ENCODE peak calls at places on chromosomes 12 and 14, in six cellular contexts. N is astrocyte of the spinal cord; B is coronary artery; M is H9; U is CD4-positive, alpha-beta T cell; J is GM06990. X is an unnamed sample.

GRCh38 chr12:26043139-26044006 is 81.5 kb downstream of the BHLHE41 start:
- DNase-seq in N (no peak), B (no peak), M (no peak), U (no peak), J (no peak), X (no peak)

GRCh38 chr14:94129758-94130414 is 482 bp upstream of the IFI27L2 start:
- DNase-seq in N (peak), B (peak), M (peak), U (peak), J (no peak), X (peak)

GRCh38 chr14:86057018-86057667 is 527.2 kb downstream of the FLRT2 start:
- DNase-seq in N (peak), B (no peak), M (no peak), U (no peak), J (no peak), X (no peak)

GRCh38 chr12:92363295-92364146 is 217.9 kb upstream of the BTG1 start:
- DNase-seq in N (peak), B (no peak), M (no peak), U (peak), J (peak), X (peak)

GRCh38 chr14:98210045-98210678 is 1061.8 kb downstream of the BCL11B start:
- DNase-seq in N (peak), B (no peak), M (no peak), U (peak), J (no peak), X (no peak)

GRCh38 chr14:24334431-24335271 is at the start of gene ADCY4:
- DNase-seq in N (no peak), B (no peak), M (no peak), U (no peak), J (no peak), X (peak)

GRCh38 chr14:24910408-24910986 is 139.4 kb downstream of the STXBP6 start:
- DNase-seq in N (no peak), B (no peak), M (no peak), U (no peak), J (no peak), X (no peak)

GRCh38 chr14:73634333-73634833 is 10.4 kb upstream of the DNAL1 start:
- DNase-seq in N (peak), B (no peak), M (peak), U (no peak), J (peak), X (peak)

GRCh38 chr14:37594916-37595808 is at the start of the genes FOXA1 and TTC6:
- DNase-seq in N (no peak), B (no peak), M (peak), U (no peak), J (no peak), X (no peak)

GRCh38 chr12:27828196-27828595 is 48.2 kb upstream of the MANSC4 start:
- DNase-seq in N (no peak), B (no peak), M (no peak), U (no peak), J (no peak), X (no peak)

GRCh38 chr12:19066471-19067001 is 63.0 kb upstream of the PLEKHA5 start:
- DNase-seq in N (no peak), B (no peak), M (no peak), U (no peak), J (no peak), X (no peak)

GRCh38 chr14:66104486-66104885 is 381.7 kb upstream of the CCDC196 start:
- DNase-seq in N (no peak), B (no peak), M (peak), U (no peak), J (no peak), X (no peak)

GRCh38 chr14:66330916-66331315 is 155.3 kb upstream of the CCDC196 start:
- DNase-seq in N (no peak), B (no peak), M (no peak), U (no peak), J (no peak), X (no peak)

GRCh38 chr12:80838708-80839107 is 99.0 kb downstream of the LIN7A start:
- DNase-seq in N (peak), B (no peak), M (no peak), U (no peak), J (no peak), X (no peak)

GRCh38 chr12:89475203-89475990 is 49.2 kb downstream of the GALNT4 start:
- DNase-seq in N (no peak), B (no peak), M (no peak), U (no peak), J (no peak), X (peak)

GRCh38 chr12:66662729-66663128 is 16.1 kb downstream of the GRIP1 start:
- DNase-seq in N (peak), B (no peak), M (no peak), U (no peak), J (no peak), X (no peak)

GRCh38 chr14:54487771-54488170 is 1.0 kb downstream of the GMFB start:
- DNase-seq in N (peak), B (no peak), M (no peak), U (no peak), J (no peak), X (peak)

GRCh38 chr12:121776190-121777098 is 17.0 kb downstream of the RHOF start:
- DNase-seq in N (peak), B (no peak), M (peak), U (peak), J (peak), X (peak)

GRCh38 chr12:65926119-65927004 is 102.1 kb downstream of the HMGA2 start:
- DNase-seq in N (no peak), B (no peak), M (no peak), U (no peak), J (no peak), X (no peak)

GRCh38 chr12:128914908-128915563 is 61.8 kb downstream of the GLT1D1 start:
- DNase-seq in N (no peak), B (no peak), M (no peak), U (no peak), J (peak), X (peak)

GRCh38 chr12:1353451-1353850 is 240.9 kb downstream of the FBXL14 start:
- DNase-seq in N (no peak), B (no peak), M (no peak), U (no peak), J (no peak), X (no peak)

GRCh38 chr12:106508966-106509365 is 73.8 kb upstream of the RFX4 start:
- DNase-seq in N (no peak), B (no peak), M (no peak), U (no peak), J (no peak), X (no peak)

GRCh38 chr12:21649034-21649433 is 8.6 kb downstream of the LDHB start:
- DNase-seq in N (no peak), B (no peak), M (no peak), U (no peak), J (no peak), X (no peak)

GRCh38 chr14:56562883-56563282 is 16.7 kb upstream of the TMEM260 start:
- DNase-seq in N (no peak), B (no peak), M (no peak), U (no peak), J (no peak), X (no peak)

GRCh38 chr12:72499244-72499643 is 227.1 kb downstream of the TRHDE start:
- DNase-seq in N (no peak), B (no peak), M (no peak), U (no peak), J (no peak), X (no peak)

DNA sequence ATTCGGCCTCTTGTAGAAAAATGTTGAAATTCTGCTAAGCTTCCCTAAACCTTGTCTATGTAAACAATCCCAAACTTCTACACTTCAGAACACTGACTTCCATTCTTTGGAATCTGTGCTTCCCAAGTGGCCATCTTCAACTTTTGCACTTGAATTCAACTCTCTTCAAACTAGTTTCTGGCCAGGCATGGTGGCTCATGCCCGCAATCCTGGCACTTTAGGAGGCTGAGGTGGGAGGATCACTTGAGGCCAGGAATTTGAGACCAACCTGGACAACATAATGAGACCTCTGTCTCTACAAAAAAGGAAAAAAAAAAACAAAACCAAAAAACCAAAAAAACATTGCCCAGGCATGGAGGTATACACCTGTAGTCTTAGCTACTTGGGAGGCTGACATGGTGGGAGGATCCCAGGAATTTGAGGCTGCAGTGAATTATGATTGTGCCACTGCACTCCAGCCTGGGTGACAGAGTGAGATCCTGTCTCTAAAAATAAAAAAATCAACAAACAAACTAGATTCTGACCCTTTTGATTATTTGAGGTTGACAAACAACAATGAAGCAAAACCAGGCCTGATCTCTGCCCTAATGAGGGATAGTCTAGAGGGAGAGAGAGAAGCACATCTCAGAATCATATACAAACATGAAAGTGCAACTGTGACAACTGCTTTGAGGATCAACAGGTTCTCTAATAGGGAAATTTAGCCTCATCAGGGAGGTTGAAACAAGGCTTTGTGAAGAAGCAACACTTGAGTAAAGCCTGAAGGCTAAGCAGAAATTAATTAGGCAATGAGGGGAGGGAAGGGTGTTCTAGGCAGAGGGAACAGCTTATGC is 11.6 kb upstream of the C12orf75 start:
- DNase-seq in N (no peak), B (no peak), M (no peak), U (no peak), J (no peak), X (no peak)
- TF ChIP-seq CTCF in N (no peak), B (no peak), M (no peak), U (no peak), J (no peak), X (no peak)

DNA sequence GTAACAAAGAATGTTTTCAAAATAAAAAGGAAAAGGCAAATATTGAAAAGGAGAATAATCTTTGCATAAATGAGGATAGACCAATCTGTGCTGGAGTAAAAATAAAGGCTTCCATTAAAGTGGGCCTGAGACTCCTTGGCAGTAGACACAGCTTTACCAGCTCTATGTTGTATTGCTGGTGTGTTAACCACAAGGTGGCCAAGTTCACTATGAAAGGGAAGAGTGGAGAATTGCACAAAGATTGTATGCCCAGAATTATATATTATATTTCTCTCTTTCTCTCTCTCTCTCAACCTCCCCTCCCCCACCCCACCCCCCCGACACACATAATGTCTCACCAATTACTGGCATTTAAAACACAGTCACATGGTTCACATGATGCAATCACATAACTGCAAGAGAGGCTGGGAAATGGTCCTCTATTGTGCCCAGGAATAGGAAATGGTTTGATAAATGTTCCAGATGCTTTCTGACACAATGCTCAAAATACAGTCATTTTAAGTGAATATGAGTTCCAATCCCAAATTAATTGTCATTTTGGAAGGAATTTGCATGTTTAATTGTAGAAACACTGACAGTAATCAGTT is 222.6 kb upstream of the SYT1 start:
- DNase-seq in N (no peak), B (no peak), M (no peak), U (no peak), J (no peak), X (no peak)
- TF ChIP-seq CTCF in N (peak), B (no peak), M (peak), U (no peak), J (no peak), X (no peak)

DNA sequence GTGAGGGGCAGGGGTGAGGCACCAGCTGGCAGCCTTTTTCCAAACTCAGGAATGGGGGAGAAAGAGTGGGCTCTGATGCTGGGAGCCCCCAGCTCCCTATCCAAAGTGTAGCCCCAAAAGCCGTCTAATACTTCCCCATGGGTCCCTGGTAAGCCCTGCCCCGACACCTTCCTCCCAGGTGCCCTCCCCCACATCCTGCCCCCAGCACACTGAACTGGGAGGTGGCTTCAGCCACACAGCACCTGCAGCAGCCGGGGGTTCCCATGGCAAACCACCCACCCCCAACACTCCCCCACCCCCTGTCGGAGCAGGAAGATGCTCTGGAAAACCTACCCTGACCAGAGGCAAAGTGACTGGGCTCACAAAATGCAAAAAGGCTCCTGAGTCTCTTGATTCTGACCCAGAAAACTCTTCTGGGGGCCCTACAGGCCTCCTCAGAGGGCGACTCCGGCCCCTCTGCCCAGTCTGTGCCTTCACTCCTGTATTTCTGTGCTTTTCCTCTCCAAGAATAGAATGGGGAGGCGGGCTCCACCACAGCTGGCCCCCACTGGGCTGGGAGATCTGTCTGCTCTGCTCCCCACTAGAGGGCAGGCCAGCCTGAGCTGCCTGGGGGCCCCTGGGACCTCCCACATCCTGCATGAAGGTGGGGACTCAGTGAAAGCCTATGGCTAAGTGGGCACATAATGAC is 81.6 kb downstream of the ITPK1 start:
- DNase-seq in N (no peak), B (no peak), M (peak), U (peak), J (peak), X (peak)
- TF ChIP-seq CTCF in N (peak), B (no peak), M (peak), U (peak), J (peak), X (peak)

GRCh38 chr14:62117010-62117717 is 354.9 kb downstream of the SNAPC1 start:
- DNase-seq in N (peak), B (no peak), M (peak), U (peak), J (peak), X (peak)
- TF ChIP-seq CTCF in N (peak), B (no peak), M (peak), U (peak), J (peak), X (peak)

GRCh38 chr12:57758566-57759359 is 3.9 kb downstream of the MARCHF9 start:
- DNase-seq in N (no peak), B (no peak), M (no peak), U (no peak), J (no peak), X (no peak)

GRCh38 chr12:57760347-57760982 is 5.6 kb downstream of the MARCHF9 start:
- DNase-seq in N (no peak), B (no peak), M (peak), U (no peak), J (no peak), X (no peak)

GRCh38 chr12:57757771-57758170 is 2.9 kb downstream of the MARCHF9 start:
- DNase-seq in N (no peak), B (no peak), M (no peak), U (no peak), J (no peak), X (no peak)

GRCh38 chr12:57761391-57761998 is 5.4 kb downstream of the CYP27B1 start:
- DNase-seq in N (no peak), B (no peak), M (no peak), U (no peak), J (no peak), X (no peak)

GRCh38 chr12:57759360-57759980 is 4.6 kb downstream of the MARCHF9 start:
- DNase-seq in N (no peak), B (no peak), M (peak), U (no peak), J (no peak), X (no peak)
- TF ChIP-seq CTCF in N (peak), B (no peak), M (peak), U (peak), J (peak), X (peak)

GRCh38 chr12:69284131-69284530 is 44.8 kb downstream of the CPSF6 start:
- DNase-seq in N (peak), B (no peak), M (peak), U (no peak), J (no peak), X (peak)
- TF ChIP-seq CTCF in N (no peak), B (no peak), M (peak), U (no peak), J (no peak), X (no peak)

GRCh38 chr12:131980263-131980662 is 30.5 kb downstream of the EP400 start:
- DNase-seq in N (no peak), B (no peak), M (no peak), U (no peak), J (no peak), X (no peak)
- TF ChIP-seq CTCF in N (peak), B (no peak), M (no peak), U (no peak), J (no peak), X (no peak)

DNA sequence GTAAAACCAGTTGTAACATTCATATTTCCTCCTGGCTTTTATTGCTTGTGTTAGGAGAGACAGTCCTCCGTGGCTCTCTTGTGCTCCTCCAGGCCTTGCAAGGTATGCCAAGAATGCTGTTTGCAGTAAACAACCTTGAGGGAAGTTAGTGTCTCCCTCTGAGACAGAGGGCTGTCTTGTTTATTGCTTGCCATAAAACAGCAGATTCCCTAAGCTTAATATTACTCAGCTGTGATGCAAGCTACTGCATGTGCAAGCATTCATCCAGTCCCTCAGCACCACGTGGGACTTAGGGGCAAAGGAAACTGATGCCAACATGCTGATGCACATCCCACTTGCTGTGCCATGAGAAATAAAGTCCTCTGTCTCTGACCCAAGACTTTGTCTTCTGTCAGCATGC is 6.6 kb downstream of the POMT2 start:
- DNase-seq in N (peak), B (no peak), M (peak), U (no peak), J (no peak), X (no peak)
- TF ChIP-seq CTCF in N (no peak), B (no peak), M (no peak), U (no peak), J (no peak), X (no peak)